ENCODE peak calls at places on chromosome 10, in ten cellular contexts. One of them, this sample, is unnamed.

GRCh38 chr10:130020651-130021372 is 56.7 kb upstream of the EBF3 start:
- DNase-seq in progenitor cell of endocrine pancreas: no peak
- DNase-seq in LNCaP clone FGC: no peak
- DNase-seq in AG04450: no peak
- DNase-seq in T-helper 22 cell: no peak
- DNase-seq in nephron progenitor cell: no peak
- DNase-seq in mesendoderm: no peak
- DNase-seq in globus pallidus: no peak
- DNase-seq in H9: peak; percentile 25
- DNase-seq in NCI-H774: no peak
- DNase-seq in this sample: no peak

GRCh38 chr10:78802866-78803265 is 265.9 kb upstream of the ZMIZ1 start:
- DNase-seq in progenitor cell of endocrine pancreas: no peak
- DNase-seq in LNCaP clone FGC: no peak
- DNase-seq in AG04450: peak; percentile 36
- DNase-seq in T-helper 22 cell: no peak
- DNase-seq in nephron progenitor cell: no peak
- DNase-seq in mesendoderm: no peak
- DNase-seq in globus pallidus: no peak
- DNase-seq in H9: no peak
- DNase-seq in NCI-H774: no peak
- DNase-seq in this sample: no peak

GRCh38 chr10:14571866-14572507 is 202.7 kb downstream of the FAM107B start:
- DNase-seq in progenitor cell of endocrine pancreas: no peak
- DNase-seq in LNCaP clone FGC: peak; percentile 100
- DNase-seq in AG04450: no peak
- DNase-seq in T-helper 22 cell: peak; percentile 50
- DNase-seq in nephron progenitor cell: no peak
- DNase-seq in mesendoderm: no peak
- DNase-seq in globus pallidus: peak; percentile 98
- DNase-seq in H9: peak; percentile 23
- DNase-seq in NCI-H774: peak; percentile 46
- DNase-seq in this sample: peak; percentile 91

GRCh38 chr10:113019096-113019495 is 69.0 kb downstream of the TCF7L2 start:
- DNase-seq in progenitor cell of endocrine pancreas: no peak
- DNase-seq in LNCaP clone FGC: no peak
- DNase-seq in AG04450: no peak
- DNase-seq in T-helper 22 cell: no peak
- DNase-seq in nephron progenitor cell: peak; percentile 36
- DNase-seq in mesendoderm: no peak
- DNase-seq in globus pallidus: no peak
- DNase-seq in H9: no peak
- DNase-seq in NCI-H774: no peak
- DNase-seq in this sample: no peak

GRCh38 chr10:1454428-1454827 is 282.9 kb downstream of the ADARB2 start:
- DNase-seq in progenitor cell of endocrine pancreas: no peak
- DNase-seq in LNCaP clone FGC: no peak
- DNase-seq in AG04450: no peak
- DNase-seq in T-helper 22 cell: no peak
- DNase-seq in nephron progenitor cell: no peak
- DNase-seq in mesendoderm: no peak
- DNase-seq in globus pallidus: no peak
- DNase-seq in H9: no peak
- DNase-seq in NCI-H774: peak; percentile 32
- DNase-seq in this sample: no peak

GRCh38 chr10:15321431-15322321 is 49.4 kb downstream of the FAM171A1 start:
- DNase-seq in progenitor cell of endocrine pancreas: no peak
- DNase-seq in LNCaP clone FGC: no peak
- DNase-seq in AG04450: no peak
- DNase-seq in T-helper 22 cell: no peak
- DNase-seq in nephron progenitor cell: no peak
- DNase-seq in mesendoderm: no peak
- DNase-seq in globus pallidus: no peak
- DNase-seq in H9: no peak
- DNase-seq in NCI-H774: no peak
- DNase-seq in this sample: no peak

GRCh38 chr10:48940958-48941357 is 1.3 kb upstream of the LRRC18 start:
- DNase-seq in progenitor cell of endocrine pancreas: no peak
- DNase-seq in LNCaP clone FGC: no peak
- DNase-seq in AG04450: no peak
- DNase-seq in T-helper 22 cell: no peak
- DNase-seq in nephron progenitor cell: no peak
- DNase-seq in mesendoderm: no peak
- DNase-seq in globus pallidus: no peak
- DNase-seq in H9: peak; percentile 19
- DNase-seq in NCI-H774: no peak
- DNase-seq in this sample: no peak

GRCh38 chr10:61937631-61938284 is 36.3 kb downstream of the ARID5B start:
- DNase-seq in progenitor cell of endocrine pancreas: no peak
- DNase-seq in LNCaP clone FGC: peak; percentile 71
- DNase-seq in AG04450: no peak
- DNase-seq in T-helper 22 cell: no peak
- DNase-seq in nephron progenitor cell: no peak
- DNase-seq in mesendoderm: peak; percentile 22
- DNase-seq in globus pallidus: no peak
- DNase-seq in H9: no peak
- DNase-seq in NCI-H774: no peak
- DNase-seq in this sample: peak; percentile 12

GRCh38 chr10:130012129-130012528 is 48.1 kb upstream of the EBF3 start:
- DNase-seq in progenitor cell of endocrine pancreas: no peak
- DNase-seq in LNCaP clone FGC: no peak
- DNase-seq in AG04450: no peak
- DNase-seq in T-helper 22 cell: no peak
- DNase-seq in nephron progenitor cell: no peak
- DNase-seq in mesendoderm: no peak
- DNase-seq in globus pallidus: no peak
- DNase-seq in H9: no peak
- DNase-seq in NCI-H774: no peak
- DNase-seq in this sample: no peak

GRCh38 chr10:126459032-126459831 is 71.0 kb upstream of the ADAM12 start:
- DNase-seq in progenitor cell of endocrine pancreas: no peak
- DNase-seq in LNCaP clone FGC: no peak
- DNase-seq in AG04450: no peak
- DNase-seq in T-helper 22 cell: no peak
- DNase-seq in nephron progenitor cell: no peak
- DNase-seq in mesendoderm: peak; percentile 22
- DNase-seq in globus pallidus: no peak
- DNase-seq in H9: no peak
- DNase-seq in NCI-H774: no peak
- DNase-seq in this sample: no peak

GRCh38 chr10:23994459-23995046 is 214.4 kb upstream of the KIAA1217 start:
- DNase-seq in progenitor cell of endocrine pancreas: peak; percentile 55
- DNase-seq in LNCaP clone FGC: peak; percentile 46
- DNase-seq in AG04450: peak; percentile 7
- DNase-seq in T-helper 22 cell: no peak
- DNase-seq in nephron progenitor cell: peak; percentile 80
- DNase-seq in mesendoderm: peak; percentile 69
- DNase-seq in globus pallidus: peak; percentile 46
- DNase-seq in H9: peak; percentile 62
- DNase-seq in NCI-H774: peak; percentile 6
- DNase-seq in this sample: peak; percentile 57

GRCh38 chr10:29533696-29534285 is 101.0 kb downstream of the SVIL start:
- DNase-seq in progenitor cell of endocrine pancreas: no peak
- DNase-seq in LNCaP clone FGC: no peak
- DNase-seq in AG04450: no peak
- DNase-seq in T-helper 22 cell: no peak
- DNase-seq in nephron progenitor cell: no peak
- DNase-seq in mesendoderm: no peak
- DNase-seq in globus pallidus: no peak
- DNase-seq in H9: no peak
- DNase-seq in NCI-H774: peak; percentile 6
- DNase-seq in this sample: no peak

GRCh38 chr10:12832096-12832495 is 169.4 kb downstream of the CCDC3 start:
- DNase-seq in progenitor cell of endocrine pancreas: no peak
- DNase-seq in LNCaP clone FGC: no peak
- DNase-seq in AG04450: no peak
- DNase-seq in T-helper 22 cell: no peak
- DNase-seq in nephron progenitor cell: no peak
- DNase-seq in mesendoderm: no peak
- DNase-seq in globus pallidus: no peak
- DNase-seq in H9: no peak
- DNase-seq in NCI-H774: no peak
- DNase-seq in this sample: no peak

GRCh38 chr10:45569471-45569870 is 103.1 kb downstream of the ZFAND4 start:
- DNase-seq in progenitor cell of endocrine pancreas: no peak
- DNase-seq in LNCaP clone FGC: no peak
- DNase-seq in AG04450: no peak
- DNase-seq in T-helper 22 cell: no peak
- DNase-seq in nephron progenitor cell: no peak
- DNase-seq in mesendoderm: no peak
- DNase-seq in globus pallidus: no peak
- DNase-seq in H9: no peak
- DNase-seq in NCI-H774: no peak
- DNase-seq in this sample: no peak

GRCh38 chr10:93379366-93380042 is 102.6 kb downstream of the MYOF start:
- DNase-seq in progenitor cell of endocrine pancreas: no peak
- DNase-seq in LNCaP clone FGC: no peak
- DNase-seq in AG04450: peak; percentile 39
- DNase-seq in T-helper 22 cell: no peak
- DNase-seq in nephron progenitor cell: no peak
- DNase-seq in mesendoderm: no peak
- DNase-seq in globus pallidus: no peak
- DNase-seq in H9: no peak
- DNase-seq in NCI-H774: no peak
- DNase-seq in this sample: no peak

GRCh38 chr10:91745086-91745831 is 53.0 kb upstream of the TNKS2 start:
- DNase-seq in progenitor cell of endocrine pancreas: peak; percentile 21
- DNase-seq in LNCaP clone FGC: peak; percentile 36
- DNase-seq in AG04450: no peak
- DNase-seq in T-helper 22 cell: no peak
- DNase-seq in nephron progenitor cell: peak; percentile 14
- DNase-seq in mesendoderm: peak; percentile 94
- DNase-seq in globus pallidus: no peak
- DNase-seq in H9: peak; percentile 86
- DNase-seq in NCI-H774: no peak
- DNase-seq in this sample: no peak

This sample was measured in midbrain.